ENCODE peak calls at places on chromosomes 6 and 20, in five cellular contexts. One of them, this sample, is unnamed.

GRCh38 chr20:34493646-34494045 is 22.6 kb upstream of the DYNLRB1 start:
- DNase-seq in pancreas: no peak
- DNase-seq in nephron progenitor cell: no peak
- DNase-seq in HCT116: no peak
- DNase-seq in RWPE1: no peak
- DNase-seq in this sample: no peak

GRCh38 chr6:35302604-35303218 is 5.1 kb downstream of the DEF6 start:
- DNase-seq in RWPE1: peak; percentile 67
- DNase-seq in HCT116: peak; percentile 31
- DNase-seq in pancreas: no peak
- DNase-seq in nephron progenitor cell: peak; percentile 46
- DNase-seq in this sample: peak; percentile 21

GRCh38 chr6:121686611-121687023 is 251.2 kb downstream of the GJA1 start:
- DNase-seq in pancreas: peak; percentile 53
- DNase-seq in HCT116: no peak
- DNase-seq in nephron progenitor cell: no peak
- DNase-seq in RWPE1: no peak
- DNase-seq in this sample: no peak

GRCh38 chr6:28944412-28945006 is 20.7 kb upstream of the TRIM27 start:
- DNase-seq in pancreas: no peak
- DNase-seq in nephron progenitor cell: peak; percentile 59
- DNase-seq in RWPE1: peak; percentile 18
- DNase-seq in HCT116: no peak
- DNase-seq in this sample: peak; percentile 84

GRCh38 chr20:24936526-24937407 is 12.3 kb upstream of the CST7 start:
- DNase-seq in HCT116: no peak
- DNase-seq in RWPE1: no peak
- DNase-seq in nephron progenitor cell: no peak
- DNase-seq in pancreas: no peak
- DNase-seq in this sample: no peak

GRCh38 chr6:121383478-121383877 is 49.2 kb upstream of the TBC1D32 start:
- DNase-seq in nephron progenitor cell: no peak
- DNase-seq in HCT116: no peak
- DNase-seq in RWPE1: no peak
- DNase-seq in pancreas: no peak
- DNase-seq in this sample: no peak

GRCh38 chr20:52076164-52076563 is 115.4 kb downstream of the ZFP64 start:
- DNase-seq in pancreas: no peak
- DNase-seq in RWPE1: no peak
- DNase-seq in nephron progenitor cell: no peak
- DNase-seq in HCT116: no peak
- DNase-seq in this sample: peak; percentile 11

GRCh38 chr6:108174371-108175175 is 8.8 kb downstream of the NR2E1 start:
- DNase-seq in pancreas: no peak
- DNase-seq in RWPE1: no peak
- DNase-seq in nephron progenitor cell: peak; percentile 80
- DNase-seq in HCT116: no peak
- DNase-seq in this sample: peak; percentile 30

GRCh38 chr20:60749804-60750602 is 502.1 kb upstream of the CDH4 start:
- DNase-seq in HCT116: no peak
- DNase-seq in nephron progenitor cell: no peak
- DNase-seq in RWPE1: no peak
- DNase-seq in pancreas: no peak
- DNase-seq in this sample: no peak

GRCh38 chr20:17674722-17675518 is 7.1 kb downstream of the RRBP1 start:
- DNase-seq in RWPE1: no peak
- DNase-seq in HCT116: no peak
- DNase-seq in nephron progenitor cell: no peak
- DNase-seq in pancreas: no peak
- DNase-seq in this sample: peak; percentile 66

GRCh38 chr6:69116658-69117057 is 481.6 kb downstream of the ADGRB3 start:
- DNase-seq in nephron progenitor cell: no peak
- DNase-seq in pancreas: no peak
- DNase-seq in HCT116: no peak
- DNase-seq in RWPE1: no peak
- DNase-seq in this sample: no peak

GRCh38 chr6:73497915-73498314 is 22.9 kb downstream of the EEF1A1 start:
- DNase-seq in RWPE1: no peak
- DNase-seq in pancreas: no peak
- DNase-seq in nephron progenitor cell: no peak
- DNase-seq in HCT116: no peak
- DNase-seq in this sample: no peak

GRCh38 chr6:104332407-104332806 is 527.3 kb downstream of the HACE1 start:
- DNase-seq in HCT116: no peak
- DNase-seq in nephron progenitor cell: no peak
- DNase-seq in pancreas: no peak
- DNase-seq in RWPE1: no peak
- DNase-seq in this sample: no peak

GRCh38 chr20:61925555-61926252 is 140.0 kb downstream of the TAF4 start:
- DNase-seq in nephron progenitor cell: no peak
- DNase-seq in RWPE1: peak; percentile 91
- DNase-seq in HCT116: peak; percentile 24
- DNase-seq in pancreas: no peak
- DNase-seq in this sample: peak; percentile 7

GRCh38 chr6:143555071-143555492 is 43.6 kb upstream of the FUCA2 start:
- DNase-seq in nephron progenitor cell: no peak
- DNase-seq in RWPE1: no peak
- DNase-seq in pancreas: no peak
- DNase-seq in HCT116: no peak
- DNase-seq in this sample: peak; percentile 18

GRCh38 chr6:111985202-111985731 is 68.6 kb upstream of the CCN6 start:
- DNase-seq in RWPE1: peak; percentile 92
- DNase-seq in HCT116: peak; percentile 95
- DNase-seq in pancreas: no peak
- DNase-seq in nephron progenitor cell: no peak
- DNase-seq in this sample: peak; percentile 62

GRCh38 chr20:4681441-4681840 is 40.3 kb upstream of the PRND start:
- DNase-seq in HCT116: no peak
- DNase-seq in RWPE1: no peak
- DNase-seq in nephron progenitor cell: no peak
- DNase-seq in pancreas: no peak
- DNase-seq in this sample: peak; percentile 59

GRCh38 chr6:33295621-33296369 is 2.9 kb downstream of the RGL2 start:
- DNase-seq in RWPE1: no peak
- DNase-seq in nephron progenitor cell: no peak
- DNase-seq in HCT116: no peak
- DNase-seq in pancreas: no peak
- DNase-seq in this sample: no peak

GRCh38 chr6:6758915-6759654 is 170.6 kb downstream of the LY86 start:
- DNase-seq in HCT116: peak; percentile 32
- DNase-seq in nephron progenitor cell: peak; percentile 69
- DNase-seq in RWPE1: peak; percentile 21
- DNase-seq in pancreas: peak; percentile 72
- DNase-seq in this sample: peak; percentile 68

GRCh38 chr20:19975436-19975799 is 41.7 kb upstream of the NAA20 start:
- DNase-seq in pancreas: no peak
- DNase-seq in nephron progenitor cell: no peak
- DNase-seq in HCT116: no peak
- DNase-seq in RWPE1: peak; percentile 51
- DNase-seq in this sample: peak; percentile 69

GRCh38 chr20:47281376-47281775 is 75.1 kb downstream of the ZMYND8 start:
- DNase-seq in pancreas: no peak
- DNase-seq in HCT116: no peak
- DNase-seq in nephron progenitor cell: no peak
- DNase-seq in RWPE1: no peak
- DNase-seq in this sample: no peak

GRCh38 chr6:34616230-34616591 is 60.1 kb upstream of the SPDEF start:
- DNase-seq in pancreas: no peak
- DNase-seq in RWPE1: no peak
- DNase-seq in HCT116: no peak
- DNase-seq in nephron progenitor cell: no peak
- DNase-seq in this sample: no peak

GRCh38 chr6:27471365-27472115 is 1.4 kb downstream of the ZNF184 start:
- DNase-seq in RWPE1: no peak
- DNase-seq in pancreas: no peak
- DNase-seq in HCT116: no peak
- DNase-seq in nephron progenitor cell: no peak
- DNase-seq in this sample: no peak

GRCh38 chr6:27470023-27470422 is 2.9 kb downstream of the ZNF184 start:
- DNase-seq in pancreas: no peak
- DNase-seq in nephron progenitor cell: no peak
- DNase-seq in HCT116: no peak
- DNase-seq in RWPE1: no peak
- DNase-seq in this sample: no peak

GRCh38 chr6:27472617-27473400 is at the start of gene ZNF184:
- DNase-seq in HCT116: peak; percentile 98
- DNase-seq in pancreas: peak; percentile 93
- DNase-seq in nephron progenitor cell: peak; percentile 91
- DNase-seq in RWPE1: peak; percentile 94
- DNase-seq in this sample: peak; percentile 98

GRCh38 chr6:27474172-27474465 is 1.2 kb upstream of the ZNF184 start:
- DNase-seq in pancreas: no peak
- DNase-seq in RWPE1: no peak
- DNase-seq in HCT116: no peak
- DNase-seq in nephron progenitor cell: no peak
- DNase-seq in this sample: no peak

DNA sequence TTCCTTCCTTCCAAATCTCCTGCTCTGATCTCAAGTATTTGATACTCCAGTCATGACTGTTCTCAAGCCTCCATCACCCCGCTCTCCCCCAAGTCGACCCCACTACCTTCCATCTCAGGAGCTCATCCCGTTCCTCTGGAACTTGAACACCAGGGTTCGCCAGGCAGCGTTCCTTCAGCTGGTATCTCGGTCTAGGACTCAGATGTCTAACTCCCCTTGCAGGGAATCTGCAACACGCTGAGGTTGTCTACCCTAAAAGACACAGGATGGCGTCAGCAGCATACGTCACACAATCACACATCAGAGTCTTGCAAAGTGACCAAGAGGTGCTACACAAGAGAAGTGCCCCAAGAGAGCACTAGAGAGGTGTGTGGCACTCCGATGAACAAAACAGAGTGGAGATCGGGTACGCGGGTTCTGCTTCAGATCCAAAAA is 706 bp downstream of the ZNF184 start:
- DNase-seq in HCT116: peak; percentile 59
- DNase-seq in RWPE1: peak; percentile 46
- DNase-seq in nephron progenitor cell: peak; percentile 51
- DNase-seq in pancreas: no peak
- DNase-seq in this sample: peak; percentile 76
- TF ChIP-seq CTCF in HCT116: no peak
- TF ChIP-seq CTCF in RWPE1: no peak
- TF ChIP-seq CTCF in nephron progenitor cell: no peak
- TF ChIP-seq CTCF in pancreas: no peak
- TF ChIP-seq CTCF in this sample: no peak

DNA sequence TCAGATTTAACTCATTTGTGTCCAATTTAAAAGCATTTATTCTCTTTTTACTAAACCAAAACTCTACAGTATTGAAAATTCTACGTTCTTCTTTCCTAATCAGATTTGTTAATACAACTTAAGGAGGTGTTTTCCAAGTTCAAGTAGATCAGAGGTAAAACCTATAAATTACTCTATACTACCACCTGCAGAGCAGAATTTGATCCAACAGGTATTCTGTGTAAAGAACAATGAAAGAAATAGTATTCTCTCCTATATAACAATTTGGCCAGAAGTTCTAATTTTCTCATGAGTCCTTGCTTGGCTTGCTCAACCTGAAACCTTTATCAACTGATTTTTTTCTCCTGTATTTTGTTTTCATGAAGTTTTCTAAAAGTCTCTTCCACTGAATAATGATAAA is 28.5 kb upstream of the DST start:
- DNase-seq in RWPE1: no peak
- DNase-seq in HCT116: no peak
- DNase-seq in nephron progenitor cell: no peak
- DNase-seq in pancreas: no peak
- DNase-seq in this sample: no peak
- TF ChIP-seq CTCF in RWPE1: peak; percentile 54
- TF ChIP-seq CTCF in HCT116: no peak
- TF ChIP-seq CTCF in nephron progenitor cell: no peak
- TF ChIP-seq CTCF in pancreas: no peak
- TF ChIP-seq CTCF in this sample: no peak

GRCh38 chr20:15487030-15487429 is 1086.2 kb downstream of the KIF16B start:
- DNase-seq in HCT116: no peak
- DNase-seq in RWPE1: no peak
- DNase-seq in nephron progenitor cell: no peak
- DNase-seq in pancreas: no peak
- DNase-seq in this sample: no peak

GRCh38 chr20:15487682-15488081 is 1085.6 kb downstream of the KIF16B start:
- DNase-seq in RWPE1: no peak
- DNase-seq in nephron progenitor cell: no peak
- DNase-seq in HCT116: no peak
- DNase-seq in pancreas: no peak
- DNase-seq in this sample: no peak

GRCh38 chr20:15476781-15477180 is 1096.5 kb downstream of the KIF16B start:
- DNase-seq in nephron progenitor cell: no peak
- DNase-seq in pancreas: no peak
- DNase-seq in RWPE1: no peak
- DNase-seq in HCT116: no peak
- DNase-seq in this sample: no peak

GRCh38 chr20:15482525-15482924 is 1090.7 kb downstream of the KIF16B start:
- DNase-seq in HCT116: no peak
- DNase-seq in nephron progenitor cell: no peak
- DNase-seq in RWPE1: no peak
- DNase-seq in pancreas: no peak
- DNase-seq in this sample: no peak
- TF ChIP-seq CTCF in HCT116: no peak
- TF ChIP-seq CTCF in nephron progenitor cell: no peak
- TF ChIP-seq CTCF in RWPE1: no peak
- TF ChIP-seq CTCF in pancreas: no peak
- TF ChIP-seq CTCF in this sample: no peak

GRCh38 chr6:129778793-129779192 is 68.8 kb upstream of the ARHGAP18 start:
- DNase-seq in HCT116: no peak
- DNase-seq in pancreas: no peak
- DNase-seq in nephron progenitor cell: no peak
- DNase-seq in RWPE1: no peak
- DNase-seq in this sample: no peak

GRCh38 chr6:129773304-129773703 is 63.3 kb upstream of the ARHGAP18 start:
- DNase-seq in pancreas: no peak
- DNase-seq in RWPE1: no peak
- DNase-seq in HCT116: no peak
- DNase-seq in nephron progenitor cell: no peak
- DNase-seq in this sample: no peak

GRCh38 chr6:129776542-129776941 is 66.6 kb upstream of the ARHGAP18 start:
- DNase-seq in HCT116: no peak
- DNase-seq in RWPE1: no peak
- DNase-seq in pancreas: no peak
- DNase-seq in nephron progenitor cell: no peak
- DNase-seq in this sample: no peak

DNA sequence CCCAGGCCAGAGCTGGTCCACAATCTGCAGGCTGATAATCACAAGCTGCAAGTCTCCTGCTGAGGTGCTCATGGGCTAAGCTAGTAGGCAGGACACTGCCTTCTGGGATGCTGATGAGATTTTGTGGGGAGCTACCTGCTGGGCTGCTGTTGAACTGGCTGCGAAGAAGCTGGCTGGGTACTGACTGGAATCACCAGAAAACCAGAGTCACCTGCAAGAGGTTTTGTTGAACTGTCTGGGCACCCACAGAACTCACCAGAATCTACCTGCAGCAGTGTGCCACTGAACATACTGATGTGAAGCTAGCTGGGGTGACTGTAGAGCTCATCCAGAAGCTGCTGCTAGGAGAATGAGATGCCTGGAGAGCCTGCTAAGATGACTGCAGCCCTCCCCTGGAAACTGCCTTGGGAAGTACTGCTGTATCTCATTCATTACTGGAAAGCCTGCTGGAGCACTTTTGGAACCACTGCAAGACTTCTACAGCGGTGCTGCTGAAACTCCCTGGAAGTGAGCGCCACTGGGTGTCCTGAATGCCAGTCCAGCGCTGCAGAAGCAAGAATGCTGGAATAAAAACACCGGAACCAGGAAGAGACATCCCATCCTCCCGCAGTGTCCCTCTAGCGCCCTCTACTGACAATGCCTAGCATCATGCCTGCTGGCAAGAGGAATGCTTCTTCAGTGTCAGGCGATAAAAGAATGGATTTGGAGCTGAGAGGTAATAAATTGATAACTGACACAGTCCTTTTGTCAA is 64.9 kb upstream of the ARHGAP18 start:
- DNase-seq in nephron progenitor cell: peak; percentile 79
- DNase-seq in RWPE1: peak; percentile 44
- DNase-seq in pancreas: peak; percentile 73
- DNase-seq in HCT116: peak; percentile 68
- DNase-seq in this sample: peak; percentile 86
- TF ChIP-seq CTCF in nephron progenitor cell: peak; percentile 97
- TF ChIP-seq CTCF in RWPE1: peak; percentile 77
- TF ChIP-seq CTCF in pancreas: peak; percentile 81
- TF ChIP-seq CTCF in HCT116: peak; percentile 77
- TF ChIP-seq CTCF in this sample: peak; percentile 100